ENCODE peak calls at places on chromosomes 7 and 10, in four cellular contexts. P, F, A and Q are unnamed samples.
A peak's percentile ranks its signal among the peaks of the same experiment; 100 is the strongest.

GRCh38 chr10:70347321-70347720 is 35.1 kb downstream of the LRRC20 start:
- DNase-seq in F (no peak), P (no peak), A (no peak), Q (no peak)

GRCh38 chr7:140475747-140476333 is 3.5 kb downstream of the MKRN1 start:
- DNase-seq in P (no peak), A (peak; percentile 21), F (peak; percentile 56), Q (peak; percentile 7)

GRCh38 chr7:73870041-73870492 is 9.1 kb downstream of the TMEM270 start:
- DNase-seq in P (no peak), A (no peak), F (no peak), Q (no peak)

GRCh38 chr10:43093423-43094090 is 16.7 kb downstream of the RET start:
- DNase-seq in A (no peak), P (no peak), F (no peak), Q (no peak)

GRCh38 chr10:513393-513792 is 176.1 kb downstream of the DIP2C start:
- DNase-seq in A (no peak), P (no peak), F (no peak), Q (no peak)

GRCh38 chr10:104288355-104288754 is 19.4 kb downstream of the GSTO2 start:
- DNase-seq in P (no peak), F (no peak), A (no peak), Q (no peak)

GRCh38 chr7:155462163-155462735 is 4.3 kb downstream of the EN2 start:
- DNase-seq in P (no peak), F (no peak), A (no peak), Q (no peak)

GRCh38 chr7:100691676-100692577 is 2.1 kb downstream of the GIGYF1 start:
- DNase-seq in P (peak; percentile 92), F (peak; percentile 75), A (peak; percentile 50), Q (peak; percentile 25)

GRCh38 chr10:15817407-15818046 is 42.8 kb downstream of the MINDY3 start:
- DNase-seq in A (peak; percentile 57), P (no peak), F (no peak), Q (peak; percentile 47)

GRCh38 chr7:134948736-134949135 is 37.6 kb upstream of the AGBL3 start:
- DNase-seq in P (no peak), A (peak; percentile 36), F (no peak), Q (no peak)

GRCh38 chr10:8350250-8350967 is 295.9 kb downstream of the GATA3 start:
- DNase-seq in F (no peak), A (peak; percentile 32), P (no peak), Q (peak; percentile 19)

GRCh38 chr7:138387755-138388475 is 72.1 kb upstream of the TRIM24 start:
- DNase-seq in F (no peak), P (no peak), A (no peak), Q (no peak)

GRCh38 chr7:73391396-73391795 is 42.2 kb upstream of the FZD9 start:
- DNase-seq in A (no peak), F (no peak), P (no peak), Q (no peak)

GRCh38 chr7:116570306-116570705 is 45.5 kb downstream of the CAV1 start:
- DNase-seq in F (no peak), P (no peak), A (peak; percentile 20), Q (no peak)

GRCh38 chr10:96910488-96911395 is 78.6 kb downstream of the LCOR start:
- DNase-seq in P (peak; percentile 26), A (no peak), F (peak; percentile 20), Q (no peak)

GRCh38 chr10:5945561-5946418 is 31.6 kb downstream of the IL15RA start:
- DNase-seq in P (no peak), A (peak; percentile 98), F (no peak), Q (peak; percentile 98)

GRCh38 chr10:71985542-71986250 is 21.5 kb downstream of the CHST3 start:
- DNase-seq in A (peak; percentile 76), P (no peak), F (no peak), Q (peak; percentile 70)

GRCh38 chr10:12872577-12872976 is 128.9 kb downstream of the CCDC3 start:
- DNase-seq in P (no peak), A (no peak), F (no peak), Q (no peak)

GRCh38 chr7:29141981-29142380 is 4.4 kb downstream of the CPVL start:
- DNase-seq in P (no peak), A (no peak), F (no peak), Q (no peak)

GRCh38 chr10:110156046-110156445 is 51.4 kb upstream of the MXI1 start:
- DNase-seq in P (no peak), A (no peak), F (no peak), Q (no peak)

GRCh38 chr7:18497800-18498199 is 2.3 kb downstream of the HDAC9 start:
- DNase-seq in F (no peak), P (no peak), A (no peak), Q (no peak)

GRCh38 chr7:130210181-130210935 is 2.7 kb downstream of the SSMEM1 start:
- DNase-seq in P (no peak), A (peak; percentile 16), F (no peak), Q (no peak)
- H3K27ac ChIP-seq in P (no peak overlapping the region), A (no peak overlapping the region), F (no peak overlapping the region), Q (no peak overlapping the region)

GRCh38 chr7:123751816-123752215 is 3.0 kb upstream of the WASL start:
- DNase-seq in F (no peak), P (no peak), A (peak; percentile 37), Q (peak; percentile 20)
- H3K4me1 ChIP-seq in F (peaks cover 12% of the 10 kb centered on the region), P (peaks cover 1% of the 10 kb centered on the region), A (no peaks in the 10 kb centered on the region), Q (peaks cover 3% of the 10 kb centered on the region)

GRCh38 chr7:47392241-47392759 is 189.6 kb downstream of the TNS3 start:
- DNase-seq in P (no peak), A (peak; percentile 98), F (no peak), Q (peak; percentile 98)
- H3K27ac ChIP-seq in P (no peak overlapping the region), A (no peak overlapping the region), F (no peak overlapping the region), Q (no peak overlapping the region)

GRCh38 chr7:8566016-8566415 is 132.6 kb downstream of the NXPH1 start:
- DNase-seq in F (no peak), P (no peak), A (no peak), Q (no peak)

GRCh38 chr7:8564296-8564695 is 130.9 kb downstream of the NXPH1 start:
- DNase-seq in A (no peak), F (no peak), P (no peak), Q (no peak)

DNA sequence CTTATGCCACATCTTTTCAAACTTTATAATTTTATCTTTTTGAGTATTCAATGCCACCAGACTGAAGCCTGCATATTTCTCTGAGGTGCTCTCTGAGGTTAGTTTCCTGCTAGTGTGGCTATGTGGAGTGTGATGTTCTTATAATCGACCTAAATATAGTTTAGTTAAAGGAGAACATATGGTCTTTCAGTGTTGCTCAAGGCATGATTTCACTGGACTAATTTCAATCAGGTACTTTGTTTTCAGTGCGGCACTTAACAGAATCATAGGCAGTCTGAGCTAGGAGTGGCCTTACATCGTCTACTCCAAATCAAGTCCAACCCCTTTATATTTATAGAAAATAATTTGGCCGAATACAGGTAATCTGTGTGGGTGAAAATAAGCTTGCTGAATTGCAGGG is 134.2 kb downstream of the NXPH1 start:
- DNase-seq in P (no peak), F (no peak), A (no peak), Q (no peak)
- H3K4me1 ChIP-seq in P (peaks cover 2% of the 10 kb centered on the region), F (no peaks in the 10 kb centered on the region), A (no peaks in the 10 kb centered on the region), Q (no peaks in the 10 kb centered on the region)

DNA sequence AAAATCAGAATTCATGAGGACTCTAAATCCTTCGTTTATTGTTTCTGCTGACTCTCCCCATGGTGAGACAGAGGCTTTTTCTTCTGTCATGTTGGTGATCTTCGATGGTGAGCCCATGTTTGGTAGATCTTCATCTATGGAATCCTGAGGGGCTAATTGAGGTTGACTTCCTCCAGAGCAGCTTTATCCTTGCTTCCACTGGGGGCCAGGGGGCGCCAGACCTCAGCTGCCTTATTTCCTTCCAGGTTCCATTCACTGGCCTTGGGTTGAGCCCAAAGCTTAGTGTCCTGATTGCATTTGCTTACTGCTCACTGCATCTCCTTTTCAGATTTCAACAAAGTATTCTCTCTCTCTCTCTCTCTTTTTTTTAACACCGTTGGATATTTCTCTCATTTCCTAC is 80.7 kb downstream of the GCC1 start:
- DNase-seq in A (no peak), F (no peak), P (no peak), Q (no peak)
- H3K27ac ChIP-seq in A (no peak overlapping the region), F (no peak overlapping the region), P (no peak overlapping the region), Q (no peak overlapping the region)

GRCh38 chr10:116870949-116871348 is 21.6 kb downstream of the ENO4 start:
- DNase-seq in P (no peak), F (no peak), A (no peak), Q (no peak)
- H3K4me1 ChIP-seq in P (no peaks in the 10 kb centered on the region), F (no peaks in the 10 kb centered on the region), A (no peaks in the 10 kb centered on the region), Q (no peaks in the 10 kb centered on the region)

DNA sequence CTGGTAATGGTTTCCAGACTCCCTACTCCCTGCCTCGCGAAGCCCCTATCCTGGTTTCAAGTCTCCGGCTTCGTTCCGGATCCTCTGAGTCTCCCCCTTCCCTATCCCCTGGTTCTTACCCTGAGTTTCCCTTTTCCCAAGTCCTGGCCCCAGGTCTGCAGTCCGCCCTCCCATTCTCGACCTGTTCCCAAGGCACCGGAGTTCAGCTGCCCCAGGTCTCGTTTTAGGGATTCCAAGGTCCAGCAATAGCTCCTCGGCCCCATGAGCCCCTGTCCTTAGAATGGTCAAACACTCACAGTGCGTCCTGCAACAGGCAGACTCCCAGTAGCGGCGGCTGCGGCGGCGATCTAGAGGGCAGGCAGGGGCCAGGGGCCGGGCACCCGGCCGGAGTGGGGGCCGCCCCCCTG is 272 bp downstream of the PITX3 start:
- DNase-seq in F (no peak), P (no peak), A (no peak), Q (no peak)
- H3K27ac ChIP-seq in F (no peak overlapping the region), P (no peak overlapping the region), A (no peak overlapping the region), Q (no peak overlapping the region)